ENCODE peak calls at places on chromosomes 6 and 20, in eight cellular contexts. One of them, this sample, is unnamed.

GRCh38 chr6:118606268-118606667 is 45.1 kb downstream of the CEP85L start:
- DNase-seq in EL: no peak
- DNase-seq in activated naive CD8-positive, alpha-beta T cell treated with anti-CD3 and anti-CD28 coated beads for 36 hours: no peak
- DNase-seq in CD8-positive, alpha-beta memory T cell: no peak
- DNase-seq in glutamatergic neuron: no peak
- DNase-seq in renal cortical epithelial cell: no peak
- DNase-seq in M059J: no peak
- DNase-seq in stimulated activated CD4-positive, alpha-beta T cell treated with anti-CD3 and anti-CD28 coated beads, TNF-alpha, amount 100 ng/mL, for 24 hours: no peak
- DNase-seq in this sample: no peak

GRCh38 chr20:59145926-59146800 is 17.5 kb upstream of the ZNF831 start:
- DNase-seq in EL: no peak
- DNase-seq in activated naive CD8-positive, alpha-beta T cell treated with anti-CD3 and anti-CD28 coated beads for 36 hours: peak; percentile 80
- DNase-seq in CD8-positive, alpha-beta memory T cell: no peak
- DNase-seq in glutamatergic neuron: no peak
- DNase-seq in renal cortical epithelial cell: no peak
- DNase-seq in M059J: no peak
- DNase-seq in stimulated activated CD4-positive, alpha-beta T cell treated with anti-CD3 and anti-CD28 coated beads, TNF-alpha, amount 100 ng/mL, for 24 hours: peak; percentile 77
- DNase-seq in this sample: no peak

GRCh38 chr6:40165036-40165709 is 230.9 kb upstream of the MOCS1 start:
- DNase-seq in EL: no peak
- DNase-seq in activated naive CD8-positive, alpha-beta T cell treated with anti-CD3 and anti-CD28 coated beads for 36 hours: no peak
- DNase-seq in CD8-positive, alpha-beta memory T cell: no peak
- DNase-seq in glutamatergic neuron: no peak
- DNase-seq in renal cortical epithelial cell: no peak
- DNase-seq in M059J: no peak
- DNase-seq in stimulated activated CD4-positive, alpha-beta T cell treated with anti-CD3 and anti-CD28 coated beads, TNF-alpha, amount 100 ng/mL, for 24 hours: no peak
- DNase-seq in this sample: no peak

GRCh38 chr20:43911066-43911465 is 3.6 kb upstream of the TOX2 start:
- DNase-seq in EL: peak; percentile 76
- DNase-seq in activated naive CD8-positive, alpha-beta T cell treated with anti-CD3 and anti-CD28 coated beads for 36 hours: no peak
- DNase-seq in CD8-positive, alpha-beta memory T cell: no peak
- DNase-seq in glutamatergic neuron: no peak
- DNase-seq in renal cortical epithelial cell: no peak
- DNase-seq in M059J: peak; percentile 96
- DNase-seq in stimulated activated CD4-positive, alpha-beta T cell treated with anti-CD3 and anti-CD28 coated beads, TNF-alpha, amount 100 ng/mL, for 24 hours: no peak
- DNase-seq in this sample: peak; percentile 37

GRCh38 chr20:41249781-41250281 is 67.7 kb downstream of the ZHX3 start:
- DNase-seq in EL: peak; percentile 46
- DNase-seq in activated naive CD8-positive, alpha-beta T cell treated with anti-CD3 and anti-CD28 coated beads for 36 hours: no peak
- DNase-seq in CD8-positive, alpha-beta memory T cell: no peak
- DNase-seq in glutamatergic neuron: no peak
- DNase-seq in renal cortical epithelial cell: peak; percentile 73
- DNase-seq in M059J: peak; percentile 75
- DNase-seq in stimulated activated CD4-positive, alpha-beta T cell treated with anti-CD3 and anti-CD28 coated beads, TNF-alpha, amount 100 ng/mL, for 24 hours: no peak
- DNase-seq in this sample: peak; percentile 42

GRCh38 chr6:148822819-148823218 is 76.0 kb downstream of the UST start:
- DNase-seq in EL: no peak
- DNase-seq in activated naive CD8-positive, alpha-beta T cell treated with anti-CD3 and anti-CD28 coated beads for 36 hours: no peak
- DNase-seq in CD8-positive, alpha-beta memory T cell: no peak
- DNase-seq in glutamatergic neuron: no peak
- DNase-seq in renal cortical epithelial cell: no peak
- DNase-seq in M059J: no peak
- DNase-seq in stimulated activated CD4-positive, alpha-beta T cell treated with anti-CD3 and anti-CD28 coated beads, TNF-alpha, amount 100 ng/mL, for 24 hours: no peak
- DNase-seq in this sample: no peak

GRCh38 chr6:116969211-116969863 is 92.3 kb downstream of the RFX6 start:
- DNase-seq in EL: peak; percentile 54
- DNase-seq in activated naive CD8-positive, alpha-beta T cell treated with anti-CD3 and anti-CD28 coated beads for 36 hours: no peak
- DNase-seq in CD8-positive, alpha-beta memory T cell: no peak
- DNase-seq in glutamatergic neuron: no peak
- DNase-seq in renal cortical epithelial cell: peak; percentile 52
- DNase-seq in M059J: peak; percentile 40
- DNase-seq in stimulated activated CD4-positive, alpha-beta T cell treated with anti-CD3 and anti-CD28 coated beads, TNF-alpha, amount 100 ng/mL, for 24 hours: no peak
- DNase-seq in this sample: peak; percentile 58

GRCh38 chr6:53651149-53651763 is 14.3 kb downstream of the KLHL31 start:
- DNase-seq in EL: peak; percentile 76
- DNase-seq in activated naive CD8-positive, alpha-beta T cell treated with anti-CD3 and anti-CD28 coated beads for 36 hours: peak; percentile 64
- DNase-seq in CD8-positive, alpha-beta memory T cell: peak; percentile 59
- DNase-seq in glutamatergic neuron: peak; percentile 54
- DNase-seq in renal cortical epithelial cell: peak; percentile 77
- DNase-seq in M059J: peak; percentile 82
- DNase-seq in stimulated activated CD4-positive, alpha-beta T cell treated with anti-CD3 and anti-CD28 coated beads, TNF-alpha, amount 100 ng/mL, for 24 hours: peak; percentile 60
- DNase-seq in this sample: peak; percentile 83

GRCh38 chr6:38391206-38391908 is 248.4 kb downstream of the BTBD9 start:
- DNase-seq in EL: peak; percentile 48
- DNase-seq in activated naive CD8-positive, alpha-beta T cell treated with anti-CD3 and anti-CD28 coated beads for 36 hours: no peak
- DNase-seq in CD8-positive, alpha-beta memory T cell: no peak
- DNase-seq in glutamatergic neuron: peak; percentile 29
- DNase-seq in renal cortical epithelial cell: peak; percentile 78
- DNase-seq in M059J: peak; percentile 76
- DNase-seq in stimulated activated CD4-positive, alpha-beta T cell treated with anti-CD3 and anti-CD28 coated beads, TNF-alpha, amount 100 ng/mL, for 24 hours: no peak
- DNase-seq in this sample: peak; percentile 5

GRCh38 chr6:169086020-169086419 is 167.6 kb downstream of the THBS2 start:
- DNase-seq in EL: no peak
- DNase-seq in activated naive CD8-positive, alpha-beta T cell treated with anti-CD3 and anti-CD28 coated beads for 36 hours: no peak
- DNase-seq in CD8-positive, alpha-beta memory T cell: no peak
- DNase-seq in glutamatergic neuron: no peak
- DNase-seq in renal cortical epithelial cell: no peak
- DNase-seq in M059J: peak; percentile 64
- DNase-seq in stimulated activated CD4-positive, alpha-beta T cell treated with anti-CD3 and anti-CD28 coated beads, TNF-alpha, amount 100 ng/mL, for 24 hours: no peak
- DNase-seq in this sample: peak; percentile 40

GRCh38 chr20:3183896-3184295 is 10.5 kb upstream of the LZTS3 start:
- DNase-seq in EL: no peak
- DNase-seq in activated naive CD8-positive, alpha-beta T cell treated with anti-CD3 and anti-CD28 coated beads for 36 hours: no peak
- DNase-seq in CD8-positive, alpha-beta memory T cell: no peak
- DNase-seq in glutamatergic neuron: no peak
- DNase-seq in renal cortical epithelial cell: no peak
- DNase-seq in M059J: no peak
- DNase-seq in stimulated activated CD4-positive, alpha-beta T cell treated with anti-CD3 and anti-CD28 coated beads, TNF-alpha, amount 100 ng/mL, for 24 hours: no peak
- DNase-seq in this sample: no peak

GRCh38 chr6:16953905-16954304 is 147.9 kb upstream of the STMND1 start:
- DNase-seq in EL: no peak
- DNase-seq in activated naive CD8-positive, alpha-beta T cell treated with anti-CD3 and anti-CD28 coated beads for 36 hours: no peak
- DNase-seq in CD8-positive, alpha-beta memory T cell: no peak
- DNase-seq in glutamatergic neuron: no peak
- DNase-seq in renal cortical epithelial cell: no peak
- DNase-seq in M059J: no peak
- DNase-seq in stimulated activated CD4-positive, alpha-beta T cell treated with anti-CD3 and anti-CD28 coated beads, TNF-alpha, amount 100 ng/mL, for 24 hours: no peak
- DNase-seq in this sample: no peak

GRCh38 chr6:151506761-151507160 is 12.9 kb downstream of the CCDC170 start:
- DNase-seq in EL: no peak
- DNase-seq in activated naive CD8-positive, alpha-beta T cell treated with anti-CD3 and anti-CD28 coated beads for 36 hours: no peak
- DNase-seq in CD8-positive, alpha-beta memory T cell: no peak
- DNase-seq in glutamatergic neuron: no peak
- DNase-seq in renal cortical epithelial cell: no peak
- DNase-seq in M059J: no peak
- DNase-seq in stimulated activated CD4-positive, alpha-beta T cell treated with anti-CD3 and anti-CD28 coated beads, TNF-alpha, amount 100 ng/mL, for 24 hours: no peak
- DNase-seq in this sample: no peak

This sample was measured in Daoy.